ENCODE peak calls at places on chromosomes 5 and 9, in four cellular contexts. W is GM19239, J is transverse colon, X is hepatocyte. L is an unnamed sample.

GRCh38 chr9:69412741-69413150 is 87.7 kb downstream of the ENTREP1 start:
- DNase-seq in X (peak; percentile 73), W (no peak), J (peak; percentile 25), L (no peak)

GRCh38 chr5:96751203-96752169 is 56.3 kb downstream of the ERAP1 start:
- DNase-seq in X (no peak), J (no peak), W (no peak), L (no peak)

GRCh38 chr9:137411670-137412380 is 11.1 kb downstream of the EXD3 start:
- DNase-seq in J (peak; percentile 73), X (no peak), W (peak; percentile 89), L (peak; percentile 75)

GRCh38 chr9:127500862-127501261 is 49.6 kb downstream of the LRSAM1 start:
- DNase-seq in W (no peak), X (no peak), J (no peak), L (no peak)

GRCh38 chr9:116842658-116843057 is 155.6 kb downstream of the TRIM32 start:
- DNase-seq in J (no peak), W (no peak), X (no peak), L (no peak)

GRCh38 chr9:107919263-107919662 is 429.7 kb upstream of the KLF4 start:
- DNase-seq in W (no peak), X (no peak), J (no peak), L (no peak)

GRCh38 chr5:123537256-123537655 is 25.3 kb downstream of the CSNK1G3 start:
- DNase-seq in X (no peak), W (no peak), J (no peak), L (no peak)

GRCh38 chr9:113906411-113907110 is 30.5 kb downstream of the ZNF618 start:
- DNase-seq in J (no peak), W (no peak), X (no peak), L (peak; percentile 42)

GRCh38 chr9:135785013-135785575 is 83.1 kb downstream of the KCNT1 start:
- DNase-seq in W (no peak), X (no peak), J (no peak), L (no peak)

GRCh38 chr5:82285206-82285605 is 7.1 kb upstream of the RPS23 start:
- DNase-seq in X (no peak), W (no peak), J (no peak), L (no peak)

GRCh38 chr9:34163439-34163838 is 15.4 kb upstream of the UBAP1 start:
- DNase-seq in J (no peak), X (no peak), W (no peak), L (no peak)

GRCh38 chr9:22255337-22255736 is 191.3 kb upstream of the DMRTA1 start:
- DNase-seq in J (no peak), W (no peak), X (no peak), L (no peak)

GRCh38 chr5:116058346-116058936 is 26.2 kb downstream of the ARL14EPL start:
- DNase-seq in X (no peak), W (no peak), J (no peak), L (no peak)

GRCh38 chr9:105608685-105609598 is 51.0 kb downstream of the FKTN start:
- DNase-seq in W (peak; percentile 13), X (peak; percentile 69), J (no peak), L (peak; percentile 10)

GRCh38 chr5:115543931-115544370 is 624 bp downstream of the FEM1C start:
- DNase-seq in J (peak; percentile 51), X (peak; percentile 62), W (peak; percentile 25), L (peak; percentile 46)

GRCh38 chr9:70600479-70600878 is 186.0 kb upstream of the KLF9 start:
- DNase-seq in J (peak; percentile 13), X (peak; percentile 58), W (no peak), L (no peak)

GRCh38 chr9:107600060-107600573 is 110.5 kb upstream of the KLF4 start:
- DNase-seq in J (no peak), X (peak; percentile 53), W (no peak), L (peak; percentile 50)

GRCh38 chr5:72379936-72380335 is 59.8 kb downstream of the PTCD2 start:
- DNase-seq in J (no peak), W (no peak), X (no peak), L (no peak)

GRCh38 chr5:72618699-72619098 is 111.5 kb upstream of the ZNF366 start:
- DNase-seq in J (no peak), X (no peak), W (no peak), L (no peak)

GRCh38 chr9:114910541-114910940 is 19.9 kb downstream of the TNFSF8 start:
- DNase-seq in X (no peak), W (no peak), J (no peak), L (peak; percentile 22)

GRCh38 chr9:109856785-109857184 is 76.8 kb downstream of the PALM2AKAP2 start:
- DNase-seq in J (no peak), X (no peak), W (no peak), L (no peak)

GRCh38 chr9:113479150-113479761 is 15.7 kb downstream of the RGS3 start:
- DNase-seq in J (peak; percentile 55), X (peak; percentile 37), W (no peak), L (no peak)

GRCh38 chr5:124951676-124952075 is 205.2 kb upstream of the ZNF608 start:
- DNase-seq in J (peak; percentile 11), W (peak; percentile 17), X (no peak), L (no peak)

GRCh38 chr5:68406767-68407232 is 191.2 kb downstream of the PIK3R1 start:
- DNase-seq in X (peak; percentile 47), W (peak; percentile 36), J (peak; percentile 34), L (peak; percentile 29)

GRCh38 chr5:40755093-40755406 is 711 bp downstream of the TTC33 start:
- DNase-seq in W (peak; percentile 44), J (peak; percentile 79), X (peak; percentile 86), L (peak; percentile 80)